ENCODE peak calls at places on chromosomes 11 and 22, in six cellular contexts. T is CD4-positive, alpha-beta T cell; K is fibroblast of lung; O is PC-3; W is thyroid gland; B is endothelial cell. P is an unnamed sample.

GRCh38 chr11:19326499-19326898 is 85.8 kb upstream of the E2F8 start:
- DNase-seq in T (no peak), K (peak; percentile 4), O (peak; percentile 39), W (peak; percentile 14), B (no peak), P (no peak)

GRCh38 chr11:1222491-1223345 is at the start of gene MUC5B:
- DNase-seq in T (no peak), K (no peak), O (peak; percentile 62), W (no peak), B (no peak), P (peak; percentile 9)

GRCh38 chr11:104033134-104033533 is 3.3 kb upstream of the DDI1 start:
- DNase-seq in T (no peak), K (peak; percentile 81), O (peak; percentile 80), W (no peak), B (no peak), P (peak; percentile 70)

GRCh38 chr11:105268404-105269062 is 129.0 kb upstream of the CARD18 start:
- DNase-seq in T (no peak), K (no peak), O (no peak), W (no peak), B (no peak), P (no peak)

GRCh38 chr22:50505776-50506610 is 1.5 kb downstream of the LMF2 start:
- DNase-seq in T (no peak), K (no peak), O (no peak), W (no peak), B (no peak), P (no peak)

GRCh38 chr11:33867996-33868645 is 23.8 kb downstream of the LMO2 start:
- DNase-seq in T (no peak), K (no peak), O (no peak), W (no peak), B (no peak), P (no peak)

GRCh38 chr11:65865550-65866172 is 5.4 kb downstream of the MUS81 start:
- DNase-seq in T (no peak), K (no peak), O (no peak), W (no peak), B (no peak), P (no peak)

GRCh38 chr11:61983419-61983818 is 16.0 kb upstream of the FTH1 start:
- DNase-seq in T (no peak), K (no peak), O (no peak), W (no peak), B (no peak), P (no peak)

GRCh38 chr11:67605231-67606011 is 1.3 kb upstream of the NDUFV1 start:
- DNase-seq in T (no peak), K (no peak), O (no peak), W (no peak), B (no peak), P (peak; percentile 84)

GRCh38 chr22:47328550-47329243 is 566.2 kb downstream of the TBC1D22A start:
- DNase-seq in T (no peak), K (peak; percentile 96), O (peak; percentile 91), W (no peak), B (no peak), P (peak; percentile 11)

GRCh38 chr11:20337526-20338154 is 25.9 kb upstream of the HTATIP2 start:
- DNase-seq in T (no peak), K (peak; percentile 22), O (peak; percentile 47), W (no peak), B (peak; percentile 44), P (no peak)

GRCh38 chr11:37571248-37571647 is 973.2 kb upstream of the RAG2 start:
- DNase-seq in T (no peak), K (peak; percentile 40), O (peak; percentile 73), W (no peak), B (no peak), P (no peak)

GRCh38 chr11:7688238-7688826 is 15.0 kb upstream of the CYB5R2 start:
- DNase-seq in T (no peak), K (peak; percentile 13), O (peak; percentile 50), W (no peak), B (peak; percentile 43), P (no peak)

GRCh38 chr11:17786824-17787525 is 52.4 kb downstream of the KCNC1 start:
- DNase-seq in T (no peak), K (peak; percentile 90), O (peak; percentile 86), W (no peak), B (no peak), P (peak; percentile 11)

GRCh38 chr22:17085277-17086091 is 684 bp downstream of the IL17RA start:
- DNase-seq in T (peak; percentile 25), K (peak; percentile 3), O (peak; percentile 6), W (peak; percentile 33), B (no peak), P (no peak)

GRCh38 chr22:30015229-30015797 is 65.0 kb upstream of the HORMAD2 start:
- DNase-seq in T (no peak), K (peak; percentile 27), O (peak; percentile 68), W (no peak), B (no peak), P (no peak)

GRCh38 chr11:71505781-71506180 is 21.3 kb upstream of the KRTAP5-7 start:
- DNase-seq in T (no peak), K (no peak), O (no peak), W (no peak), B (no peak), P (no peak)

GRCh38 chr22:32706149-32706548 is 95.4 kb upstream of the TIMP3 start:
- DNase-seq in T (no peak), K (no peak), O (no peak), W (no peak), B (no peak), P (no peak)

GRCh38 chr22:49079743-49080500 is 747.8 kb downstream of the BRD1 start:
- DNase-seq in T (no peak), K (no peak), O (no peak), W (no peak), B (no peak), P (no peak)

GRCh38 chr11:70742553-70743291 is 344.4 kb downstream of the CTTN start:
- DNase-seq in T (no peak), K (no peak), O (no peak), W (peak; percentile 28), B (peak; percentile 26), P (no peak)

DNA sequence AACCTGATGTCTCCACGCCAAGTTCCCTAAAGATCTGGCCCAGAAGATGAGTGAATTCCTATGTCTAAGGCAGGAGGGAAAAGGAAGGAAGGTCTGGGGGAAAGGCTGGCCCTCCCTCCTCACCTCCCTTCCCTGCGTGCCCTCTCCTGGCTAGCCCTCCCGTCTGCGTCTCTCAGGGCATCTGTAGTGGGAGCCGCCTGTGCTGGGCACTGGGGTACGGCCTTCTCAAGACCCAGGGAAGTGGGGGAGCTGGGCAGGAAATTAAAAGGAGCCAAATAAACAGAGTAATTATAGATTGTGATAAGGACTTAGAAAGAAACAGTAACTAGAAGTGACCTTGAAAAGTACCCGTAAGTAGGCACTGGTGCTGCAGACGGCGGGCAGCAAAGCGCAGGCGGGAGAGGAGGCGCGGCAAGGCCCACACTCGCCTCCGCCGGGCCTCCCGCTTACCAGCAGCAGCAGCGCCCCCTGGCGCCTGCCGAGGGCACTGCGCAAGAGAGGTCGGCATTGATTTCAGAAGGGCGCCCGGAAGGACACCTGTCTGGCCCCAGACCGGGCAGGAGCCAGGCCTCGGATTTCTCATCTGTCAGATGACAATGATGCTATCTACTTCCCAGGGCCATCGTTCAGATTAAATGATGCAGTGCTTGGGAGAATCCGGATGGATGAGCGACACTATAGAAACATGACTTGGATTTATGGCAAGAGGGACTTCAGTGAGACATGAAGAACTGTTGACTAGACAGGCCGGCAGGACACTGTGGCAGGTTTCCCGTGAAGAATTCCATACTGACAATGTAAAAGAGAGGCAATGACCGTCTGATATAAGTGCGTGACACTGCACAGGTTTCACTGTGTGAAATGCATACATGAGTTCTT is 7.3 kb downstream of the KCNJ1 start:
- DNase-seq in T (peak; percentile 72), K (peak; percentile 43), O (peak; percentile 73), W (peak; percentile 89), B (peak; percentile 92), P (no peak)
- TF ChIP-seq CTCF in T (peak; percentile 97), K (peak; percentile 62), O (peak; percentile 96), W (peak; percentile 70), B (peak; percentile 100), P (peak; percentile 94)

GRCh38 chr11:81655351-81655750 is 1078.3 kb downstream of the FAM181B start:
- DNase-seq in T (no peak), K (no peak), O (no peak), W (no peak), B (no peak), P (no peak)

GRCh38 chr11:81658722-81659121 is 1074.9 kb downstream of the FAM181B start:
- DNase-seq in T (no peak), K (peak; percentile 5), O (peak; percentile 38), W (no peak), B (no peak), P (no peak)
- TF ChIP-seq CTCF in T (no peak), K (peak; percentile 7), O (peak; percentile 60), W (no peak), B (peak; percentile 56), P (peak; percentile 57)

GRCh38 chr11:68749061-68749491 is 2.2 kb downstream of the TESMIN start:
- DNase-seq in T (no peak), K (peak; percentile 36), O (no peak), W (no peak), B (no peak), P (no peak)

GRCh38 chr11:68750197-68750987 is 928 bp downstream of the TESMIN start:
- DNase-seq in T (peak; percentile 20), K (no peak), O (no peak), W (peak; percentile 37), B (peak; percentile 41), P (no peak)

GRCh38 chr11:68749501-68750196 is 1.7 kb downstream of the TESMIN start:
- DNase-seq in T (no peak), K (peak; percentile 45), O (no peak), W (no peak), B (no peak), P (no peak)

GRCh38 chr11:68750988-68751325 is 363 bp downstream of the TESMIN start:
- DNase-seq in T (no peak), K (no peak), O (no peak), W (no peak), B (no peak), P (no peak)

GRCh38 chr11:68748061-68748460 is 3.3 kb downstream of the TESMIN start:
- DNase-seq in T (no peak), K (no peak), O (peak; percentile 60), W (no peak), B (no peak), P (no peak)
- TF ChIP-seq CTCF in T (no peak), K (no peak), O (no peak), W (no peak), B (no peak), P (no peak)

GRCh38 chr11:9719949-9720646 is 56.2 kb downstream of the SWAP70 start:
- DNase-seq in T (no peak), K (no peak), O (peak; percentile 40), W (no peak), B (no peak), P (no peak)

GRCh38 chr11:9722893-9723292 is 59.0 kb downstream of the SWAP70 start:
- DNase-seq in T (no peak), K (no peak), O (no peak), W (no peak), B (no peak), P (no peak)

GRCh38 chr11:9726313-9727022 is 62.6 kb downstream of the SWAP70 start:
- DNase-seq in T (no peak), K (peak; percentile 91), O (peak; percentile 81), W (no peak), B (no peak), P (no peak)

GRCh38 chr11:9717719-9718118 is 53.8 kb downstream of the SWAP70 start:
- DNase-seq in T (no peak), K (no peak), O (peak; percentile 44), W (no peak), B (no peak), P (no peak)

DNA sequence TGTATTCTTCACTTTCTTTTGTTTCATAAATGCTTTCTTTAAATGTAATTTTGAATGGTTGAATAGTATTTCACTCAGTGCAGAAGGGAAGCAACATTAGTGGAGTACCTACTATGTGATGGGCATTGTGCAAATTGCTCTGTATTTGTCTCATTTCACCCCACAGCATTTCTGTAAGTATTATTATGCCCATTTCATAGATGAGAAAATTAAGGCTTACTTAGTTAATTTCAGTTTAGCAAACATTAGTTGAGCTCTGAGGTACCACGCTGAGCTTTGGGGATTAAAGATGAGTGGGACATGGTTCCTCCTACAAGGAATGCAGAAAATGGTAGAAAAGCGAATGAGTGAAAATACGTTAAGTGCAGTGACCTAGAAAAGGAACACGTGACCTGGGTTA is 58.1 kb downstream of the SWAP70 start:
- DNase-seq in T (no peak), K (no peak), O (no peak), W (no peak), B (no peak), P (no peak)
- TF ChIP-seq CTCF in T (no peak), K (no peak), O (no peak), W (no peak), B (no peak), P (no peak)

P was measured in retinal pigment epithelial cell.